ENCODE peak calls at places on chromosomes 12 and 14, in four cellular contexts. One of them, this sample, is unnamed. For H3K4me1 and H3K9me3, the result is how much of the 10 kb centered on the place peaks cover.

GRCh38 chr12:67456281-67456918 is 187.2 kb downstream of the CAND1 start:
- DNase-seq in A549: no peak
- DNase-seq in fibroblast of lung: peak
- DNase-seq in transverse colon: no peak
- DNase-seq in this sample: no peak

GRCh38 chr14:44785096-44785495 is 176.7 kb downstream of the KLHL28 start:
- DNase-seq in A549: no peak
- DNase-seq in fibroblast of lung: no peak
- DNase-seq in transverse colon: no peak
- DNase-seq in this sample: no peak

GRCh38 chr14:22614240-22614799 is 16.2 kb downstream of the ABHD4 start:
- DNase-seq in A549: peak
- DNase-seq in fibroblast of lung: peak
- DNase-seq in transverse colon: no peak
- DNase-seq in this sample: no peak

GRCh38 chr14:104110491-104111209 is 25.1 kb downstream of the ASPG start:
- DNase-seq in A549: no peak
- DNase-seq in fibroblast of lung: no peak
- DNase-seq in transverse colon: peak
- DNase-seq in this sample: no peak

GRCh38 chr12:115709410-115710065 is 568.0 kb downstream of the MED13L start:
- DNase-seq in A549: no peak
- DNase-seq in fibroblast of lung: peak
- DNase-seq in transverse colon: peak
- DNase-seq in this sample: no peak

GRCh38 chr14:33647385-33647786 is 303.5 kb downstream of the EGLN3 start:
- DNase-seq in A549: no peak
- DNase-seq in fibroblast of lung: peak
- DNase-seq in transverse colon: no peak
- DNase-seq in this sample: no peak

GRCh38 chr12:121304306-121304705 is 7.8 kb upstream of the CAMKK2 start:
- DNase-seq in A549: no peak
- DNase-seq in fibroblast of lung: no peak
- DNase-seq in transverse colon: no peak
- DNase-seq in this sample: no peak

GRCh38 chr14:26598672-26599131 is 869 bp upstream of the NOVA1 start:
- DNase-seq in A549: no peak
- DNase-seq in fibroblast of lung: no peak
- DNase-seq in transverse colon: no peak
- DNase-seq in this sample: no peak

GRCh38 chr12:106522708-106523107 is 60.1 kb upstream of the RFX4 start:
- DNase-seq in A549: no peak
- DNase-seq in fibroblast of lung: no peak
- DNase-seq in transverse colon: no peak
- DNase-seq in this sample: no peak

GRCh38 chr14:69049675-69050074 is 70.6 kb upstream of the ACTN1 start:
- DNase-seq in A549: no peak
- DNase-seq in fibroblast of lung: peak
- DNase-seq in transverse colon: no peak
- DNase-seq in this sample: no peak

GRCh38 chr14:52314521-52315354 is 626 bp downstream of the PTGER2 start:
- DNase-seq in A549: peak
- DNase-seq in fibroblast of lung: no peak
- DNase-seq in transverse colon: peak
- DNase-seq in this sample: no peak

GRCh38 chr12:107660861-107661415 is 24.7 kb upstream of the PWP1 start:
- DNase-seq in A549: no peak
- DNase-seq in fibroblast of lung: no peak
- DNase-seq in transverse colon: no peak
- DNase-seq in this sample: no peak

GRCh38 chr12:3336606-3337311 is 154.2 kb upstream of the PRMT8 start:
- DNase-seq in A549: no peak
- DNase-seq in fibroblast of lung: no peak
- DNase-seq in transverse colon: no peak
- DNase-seq in this sample: no peak

GRCh38 chr12:124563809-124564208 is 3.6 kb downstream of the NCOR2 start:
- DNase-seq in A549: no peak
- DNase-seq in fibroblast of lung: no peak
- DNase-seq in transverse colon: no peak
- DNase-seq in this sample: no peak

GRCh38 chr12:121536929-121537813 is 43.7 kb downstream of the KDM2B start:
- DNase-seq in A549: peak
- DNase-seq in fibroblast of lung: peak
- DNase-seq in transverse colon: peak
- DNase-seq in this sample: peak

GRCh38 chr12:69688496-69689427 is 10.3 kb downstream of the BEST3 start:
- DNase-seq in A549: peak
- DNase-seq in fibroblast of lung: peak
- DNase-seq in transverse colon: peak
- DNase-seq in this sample: peak

GRCh38 chr12:104870797-104871196 is 87.3 kb downstream of the SLC41A2 start:
- DNase-seq in A549: no peak
- DNase-seq in fibroblast of lung: no peak
- DNase-seq in transverse colon: no peak
- DNase-seq in this sample: no peak

GRCh38 chr12:45839917-45840316 is 110.4 kb downstream of the ARID2 start:
- DNase-seq in A549: no peak
- DNase-seq in fibroblast of lung: no peak
- DNase-seq in transverse colon: no peak
- DNase-seq in this sample: no peak

GRCh38 chr12:124514996-124515932 is 52.1 kb downstream of the NCOR2 start:
- DNase-seq in A549: no peak
- DNase-seq in fibroblast of lung: no peak
- DNase-seq in transverse colon: no peak
- DNase-seq in this sample: no peak

GRCh38 chr12:104057771-104058197 is 6.5 kb upstream of the HCFC2 start:
- DNase-seq in A549: no peak
- DNase-seq in fibroblast of lung: peak
- DNase-seq in transverse colon: no peak
- DNase-seq in this sample: peak

GRCh38 chr14:74965770-74966153 is 10.4 kb upstream of the PGF start:
- DNase-seq in A549: no peak
- DNase-seq in fibroblast of lung: no peak
- DNase-seq in transverse colon: no peak
- DNase-seq in this sample: no peak

GRCh38 chr14:74219806-74220205 is 19.4 kb upstream of the VSX2 start:
- DNase-seq in A549: no peak
- DNase-seq in fibroblast of lung: no peak
- DNase-seq in transverse colon: no peak
- DNase-seq in this sample: no peak

GRCh38 chr12:95836185-95836609 is 22.6 kb upstream of the SNRPF start:
- DNase-seq in A549: peak
- DNase-seq in fibroblast of lung: peak
- DNase-seq in transverse colon: no peak
- DNase-seq in this sample: peak

GRCh38 chr14:99737451-99737951 is 53.4 kb downstream of the CYP46A1 start:
- DNase-seq in A549: peak
- DNase-seq in fibroblast of lung: no peak
- DNase-seq in transverse colon: no peak
- DNase-seq in this sample: peak

GRCh38 chr14:32006267-32007110 is 70.6 kb upstream of the ARHGAP5 start:
- DNase-seq in A549: peak
- DNase-seq in fibroblast of lung: no peak
- DNase-seq in transverse colon: no peak
- DNase-seq in this sample: no peak

DNA sequence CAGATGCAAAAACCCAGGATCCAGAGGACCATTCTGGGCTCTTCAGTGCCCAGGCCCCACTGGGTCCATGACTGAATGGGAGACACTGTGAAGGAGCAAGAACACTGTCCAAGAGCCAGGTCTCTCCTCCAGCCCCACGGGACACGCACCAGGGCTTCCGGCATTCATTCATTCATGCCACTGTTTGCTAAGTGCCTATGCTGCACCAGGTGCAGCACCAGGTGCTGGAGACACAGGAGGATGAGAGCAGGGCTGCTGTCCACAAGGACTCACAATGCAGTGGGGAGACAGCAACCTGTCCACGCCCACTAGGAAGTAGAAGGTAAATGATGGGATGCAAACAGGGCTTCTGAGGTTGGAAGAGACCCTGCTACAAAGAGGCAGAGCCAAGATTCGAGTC is 20.4 kb downstream of the CLMN start:
- DNase-seq in A549: no peak
- DNase-seq in fibroblast of lung: no peak
- DNase-seq in transverse colon: no peak
- DNase-seq in this sample: no peak
- H3K27ac ChIP-seq in A549: no peak
- H3K27ac ChIP-seq in fibroblast of lung: no peak
- H3K27ac ChIP-seq in transverse colon: no peak
- H3K27ac ChIP-seq in this sample: no peak

GRCh38 chr14:105480807-105481801 is 5.6 kb upstream of the CRIP1 start:
- DNase-seq in A549: peak
- DNase-seq in fibroblast of lung: peak
- DNase-seq in transverse colon: peak
- DNase-seq in this sample: peak

GRCh38 chr14:105480165-105480564 is 5.5 kb downstream of the CRIP2 start:
- DNase-seq in A549: no peak
- DNase-seq in fibroblast of lung: no peak
- DNase-seq in transverse colon: no peak
- DNase-seq in this sample: no peak

GRCh38 chr14:105483300-105484068 is 3.2 kb upstream of the CRIP1 start:
- DNase-seq in A549: no peak
- DNase-seq in fibroblast of lung: no peak
- DNase-seq in transverse colon: peak
- DNase-seq in this sample: peak

GRCh38 chr14:105482486-105483110 is 4.1 kb upstream of the CRIP1 start:
- DNase-seq in A549: no peak
- DNase-seq in fibroblast of lung: no peak
- DNase-seq in transverse colon: no peak
- DNase-seq in this sample: no peak

GRCh38 chr14:105481886-105482454 is 4.7 kb upstream of the CRIP1 start:
- DNase-seq in A549: peak
- DNase-seq in fibroblast of lung: peak
- DNase-seq in transverse colon: peak
- DNase-seq in this sample: peak
- H3K4me1 ChIP-seq in A549: half or more
- H3K4me1 ChIP-seq in fibroblast of lung: under half
- H3K4me1 ChIP-seq in transverse colon: under half
- H3K4me1 ChIP-seq in this sample: under half

GRCh38 chr14:65631040-65631439 is 218.5 kb downstream of the FUT8 start:
- DNase-seq in A549: no peak
- DNase-seq in fibroblast of lung: no peak
- DNase-seq in transverse colon: no peak
- DNase-seq in this sample: no peak
- H3K9me3 ChIP-seq in A549: under half
- H3K9me3 ChIP-seq in fibroblast of lung: under half
- H3K9me3 ChIP-seq in transverse colon: under half
- H3K9me3 ChIP-seq in this sample: under half

GRCh38 chr12:1184402-1184801 is 193.4 kb downstream of the ERC1 start:
- DNase-seq in A549: no peak
- DNase-seq in fibroblast of lung: no peak
- DNase-seq in transverse colon: no peak
- DNase-seq in this sample: no peak
- H3K27ac ChIP-seq in A549: no peak
- H3K27ac ChIP-seq in fibroblast of lung: no peak
- H3K27ac ChIP-seq in transverse colon: no peak
- H3K27ac ChIP-seq in this sample: no peak

DNA sequence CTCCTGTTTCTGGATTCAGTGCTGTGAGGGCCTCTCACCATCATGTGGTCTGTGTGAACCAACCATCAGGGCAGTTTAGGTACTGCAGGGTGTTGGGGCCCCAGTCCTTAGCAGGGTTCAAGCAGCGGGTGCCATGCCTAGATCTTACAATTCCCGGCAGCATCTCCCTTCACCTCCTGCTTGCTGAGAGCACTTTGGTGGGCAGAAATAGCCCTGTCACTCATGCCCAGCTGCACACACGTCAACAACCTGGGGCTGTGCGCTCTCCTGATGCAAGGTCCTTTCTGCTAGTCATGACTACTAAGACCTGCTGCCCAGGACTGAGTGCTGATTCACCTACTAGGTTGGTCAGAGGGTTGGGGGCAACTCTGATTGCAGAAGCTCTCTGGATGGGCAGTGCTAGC is 72.1 kb downstream of the NINJ2 start:
- DNase-seq in A549: no peak
- DNase-seq in fibroblast of lung: no peak
- DNase-seq in transverse colon: no peak
- DNase-seq in this sample: no peak
- H3K4me1 ChIP-seq in A549: under half
- H3K4me1 ChIP-seq in fibroblast of lung: under half
- H3K4me1 ChIP-seq in transverse colon: under half
- H3K4me1 ChIP-seq in this sample: under half

GRCh38 chr12:130461868-130462557 is 124.3 kb downstream of the PIWIL1 start:
- DNase-seq in A549: no peak
- DNase-seq in fibroblast of lung: no peak
- DNase-seq in transverse colon: no peak
- DNase-seq in this sample: no peak
- H3K9me3 ChIP-seq in A549: under half
- H3K9me3 ChIP-seq in fibroblast of lung: under half
- H3K9me3 ChIP-seq in transverse colon: under half
- H3K9me3 ChIP-seq in this sample: under half

DNA sequence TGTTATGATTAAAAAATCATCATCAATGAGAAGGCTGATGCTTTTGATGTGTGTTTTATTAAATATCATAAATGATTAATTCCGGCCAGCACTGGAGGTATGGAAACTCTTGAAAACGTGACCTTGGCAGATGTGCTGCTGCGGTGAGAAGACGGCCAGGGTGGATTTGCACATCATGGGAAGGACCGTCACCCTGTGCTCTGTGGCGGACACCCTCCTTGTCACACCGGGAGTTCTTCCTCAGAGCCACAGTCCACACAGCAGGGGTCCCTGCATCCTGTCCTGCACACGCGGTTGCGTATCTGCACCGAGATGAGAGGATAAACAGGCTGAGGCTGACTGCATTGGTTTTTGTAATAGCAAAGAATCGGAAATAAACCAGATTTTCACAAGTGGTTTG is 33.5 kb downstream of the FZD10 start:
- DNase-seq in A549: no peak
- DNase-seq in fibroblast of lung: no peak
- DNase-seq in transverse colon: no peak
- DNase-seq in this sample: no peak
- H3K27ac ChIP-seq in A549: no peak
- H3K27ac ChIP-seq in fibroblast of lung: no peak
- H3K27ac ChIP-seq in transverse colon: no peak
- H3K27ac ChIP-seq in this sample: no peak